ENCODE peak calls at places on chromosomes 6 and 20, in eight cellular contexts. Z is EL; T is neural crest cell; D is stimulated activated CD4-positive, alpha-beta T cell treated with anti-CD3 and anti-CD28 coated beads, Interleukin-1b, Interleukin-23, amount 100 ng/mL, for 4 hours; E is PC-3; X is right cardiac atrium; S is AG09309; M is bronchial epithelial cell. K is an unnamed sample.

GRCh38 chr6:4093288-4093687 is 14.4 kb upstream of the FAM217A start:
- DNase-seq in Z (no peak), T (no peak), D (no peak), E (no peak), X (no peak), S (no peak), M (no peak), K (no peak)

GRCh38 chr6:10320291-10320690 is 94.6 kb downstream of the TFAP2A start:
- DNase-seq in Z (peak), T (no peak), D (no peak), E (no peak), X (no peak), S (no peak), M (no peak), K (no peak)

GRCh38 chr6:122648726-122649125 is 38.5 kb downstream of the PKIB start:
- DNase-seq in Z (no peak), T (no peak), D (no peak), E (no peak), X (no peak), S (no peak), M (no peak), K (no peak)

GRCh38 chr6:170166511-170167122 is 124.3 kb downstream of the DLL1 start:
- DNase-seq in Z (no peak), T (no peak), D (no peak), E (no peak), X (peak), S (no peak), M (no peak), K (no peak)

GRCh38 chr6:20686142-20686541 is 151.9 kb downstream of the CDKAL1 start:
- DNase-seq in Z (no peak), T (no peak), D (no peak), E (peak), X (no peak), S (no peak), M (no peak), K (no peak)

GRCh38 chr6:27312146-27312949 is at the start of gene POM121L2:
- DNase-seq in Z (peak), T (peak), D (peak), E (peak), X (peak), S (no peak), M (peak), K (peak)

GRCh38 chr6:14037402-14038277 is 79.9 kb upstream of the CD83 start:
- DNase-seq in Z (peak), T (no peak), D (no peak), E (peak), X (no peak), S (peak), M (no peak), K (no peak)

GRCh38 chr6:136024711-136025110 is 173.2 kb downstream of the PDE7B start:
- DNase-seq in Z (no peak), T (no peak), D (no peak), E (no peak), X (no peak), S (no peak), M (no peak), K (no peak)

GRCh38 chr6:139600919-139601470 is 226.5 kb upstream of the CITED2 start:
- DNase-seq in Z (no peak), T (no peak), D (no peak), E (no peak), X (no peak), S (no peak), M (no peak), K (no peak)

GRCh38 chr6:165571721-165572132 is 91.3 kb downstream of the PDE10A start:
- DNase-seq in Z (no peak), T (no peak), D (no peak), E (no peak), X (no peak), S (no peak), M (peak), K (no peak)

GRCh38 chr6:30364591-30364990 is 19.6 kb downstream of the RPP21 start:
- DNase-seq in Z (no peak), T (no peak), D (no peak), E (peak), X (no peak), S (no peak), M (no peak), K (no peak)

GRCh38 chr6:67102743-67103142 is 1395.7 kb upstream of the EYS start:
- DNase-seq in Z (no peak), T (no peak), D (no peak), E (no peak), X (no peak), S (no peak), M (peak), K (no peak)

GRCh38 chr6:23349521-23350147 is 776.4 kb upstream of the NRSN1 start:
- DNase-seq in Z (peak), T (no peak), D (no peak), E (peak), X (no peak), S (peak), M (peak), K (peak)

GRCh38 chr6:53651149-53651763 is 14.3 kb downstream of the KLHL31 start:
- DNase-seq in Z (peak), T (peak), D (peak), E (peak), X (peak), S (peak), M (peak), K (peak)

GRCh38 chr6:90538651-90539050 is 48.2 kb downstream of the MAP3K7 start:
- DNase-seq in Z (peak), T (no peak), D (no peak), E (no peak), X (no peak), S (no peak), M (no peak), K (no peak)

GRCh38 chr20:36861875-36862801 is 13.8 kb upstream of the TLDC2 start:
- DNase-seq in Z (peak), T (no peak), D (no peak), E (peak), X (peak), S (no peak), M (peak), K (peak)

GRCh38 chr6:4316867-4317400 is 181.6 kb upstream of the ECI2 start:
- DNase-seq in Z (peak), T (no peak), D (no peak), E (peak), X (peak), S (peak), M (peak), K (peak)

GRCh38 chr6:44222486-44222986 is 859 bp upstream of the SLC29A1 start:
- DNase-seq in Z (no peak), T (no peak), D (no peak), E (no peak), X (no peak), S (no peak), M (no peak), K (no peak)

GRCh38 chr6:1378224-1379025 is 11.0 kb upstream of the FOXF2 start:
- DNase-seq in Z (no peak), T (no peak), D (no peak), E (no peak), X (no peak), S (no peak), M (no peak), K (no peak)

GRCh38 chr6:39389372-39389767 is 66.9 kb upstream of the KCNK16 start:
- DNase-seq in Z (peak), T (no peak), D (no peak), E (no peak), X (no peak), S (no peak), M (peak), K (no peak)

GRCh38 chr20:33575302-33575701 is 85.4 kb downstream of the CBFA2T2 start:
- DNase-seq in Z (no peak), T (no peak), D (no peak), E (no peak), X (peak), S (no peak), M (no peak), K (no peak)

GRCh38 chr6:91781946-91782345 is 1195.1 kb upstream of the MAP3K7 start:
- DNase-seq in Z (no peak), T (peak), D (no peak), E (no peak), X (no peak), S (no peak), M (no peak), K (no peak)

K was measured in RWPE1.